ENCODE peak calls at places on chromosome 14, in seven cellular contexts. K is fibroblast of pulmonary artery; G is HFFc6; L is RWPE1; U is progenitor cell of endocrine pancreas; P is mucosa of descending colon; A is CD4-positive, alpha-beta T cell. H is an unnamed sample.

GRCh38 chr14:73662439-73663056 is 17.8 kb downstream of the DNAL1 start:
- DNase-seq in K (peak), G (peak), L (peak), U (no peak), P (no peak), A (no peak), H (no peak)

GRCh38 chr14:101478796-101479410 is 82.4 kb upstream of the DIO3 start:
- DNase-seq in K (no peak), G (no peak), L (no peak), U (no peak), P (no peak), A (no peak), H (no peak)

GRCh38 chr14:94011795-94012194 is 14.3 kb upstream of the OTUB2 start:
- DNase-seq in K (no peak), G (peak), L (peak), U (no peak), P (no peak), A (no peak), H (no peak)

GRCh38 chr14:100187247-100187833 is 27.9 kb upstream of the DEGS2 start:
- DNase-seq in K (no peak), G (no peak), L (no peak), U (no peak), P (peak), A (no peak), H (no peak)

GRCh38 chr14:76666746-76667145 is 94.5 kb upstream of the VASH1 start:
- DNase-seq in K (no peak), G (no peak), L (no peak), U (no peak), P (no peak), A (no peak), H (no peak)

GRCh38 chr14:69696633-69697557 is 70.0 kb upstream of the SRSF5 start:
- DNase-seq in K (peak), G (no peak), L (no peak), U (no peak), P (no peak), A (no peak), H (no peak)

GRCh38 chr14:74945852-74946658 is 9.3 kb downstream of the PGF start:
- DNase-seq in K (peak), G (peak), L (peak), U (peak), P (peak), A (peak), H (no peak)

GRCh38 chr14:34583525-34583924 is 44.0 kb upstream of the EAPP start:
- DNase-seq in K (no peak), G (no peak), L (no peak), U (no peak), P (no peak), A (no peak), H (no peak)

GRCh38 chr14:101200008-101200649 is 296.6 kb upstream of the RTL1 start:
- DNase-seq in K (no peak), G (no peak), L (no peak), U (no peak), P (no peak), A (no peak), H (peak)

GRCh38 chr14:70013269-70013873 is 134.2 kb downstream of the SMOC1 start:
- DNase-seq in K (peak), G (no peak), L (no peak), U (no peak), P (no peak), A (no peak), H (no peak)

GRCh38 chr14:96804821-96805374 is 7.7 kb downstream of the VRK1 start:
- DNase-seq in K (peak), G (no peak), L (no peak), U (no peak), P (no peak), A (no peak), H (no peak)

GRCh38 chr14:65560340-65561027 is 148.0 kb downstream of the FUT8 start:
- DNase-seq in K (no peak), G (no peak), L (no peak), U (no peak), P (no peak), A (no peak), H (no peak)

GRCh38 chr14:51534623-51535022 is 117.1 kb upstream of the FRMD6 start:
- DNase-seq in K (peak), G (peak), L (no peak), U (peak), P (no peak), A (no peak), H (no peak)

GRCh38 chr14:83706555-83706954 is 1823.4 kb upstream of the FLRT2 start:
- DNase-seq in K (no peak), G (no peak), L (no peak), U (no peak), P (no peak), A (no peak), H (no peak)

GRCh38 chr14:64763089-64763782 is 59.0 kb downstream of the PLEKHG3 start:
- DNase-seq in K (no peak), G (no peak), L (no peak), U (no peak), P (no peak), A (no peak), H (peak)

GRCh38 chr14:42642787-42643186 is 1036.1 kb downstream of the LRFN5 start:
- DNase-seq in K (no peak), G (no peak), L (no peak), U (no peak), P (no peak), A (no peak), H (no peak)

GRCh38 chr14:100844082-100844408 is 18.1 kb downstream of the MEG3 start:
- DNase-seq in K (no peak), G (no peak), L (no peak), U (no peak), P (peak), A (no peak), H (peak)

GRCh38 chr14:33362934-33363333 is 424.3 kb downstream of the NPAS3 start:
- DNase-seq in K (no peak), G (no peak), L (no peak), U (no peak), P (no peak), A (no peak), H (no peak)

GRCh38 chr14:87679094-87679493 is 313.9 kb downstream of the GALC start:
- DNase-seq in K (no peak), G (no peak), L (no peak), U (no peak), P (no peak), A (no peak), H (no peak)

GRCh38 chr14:89849931-89850330 is 104.6 kb downstream of the EFCAB11 start:
- DNase-seq in K (peak), G (peak), L (no peak), U (no peak), P (no peak), A (no peak), H (no peak)

DNA sequence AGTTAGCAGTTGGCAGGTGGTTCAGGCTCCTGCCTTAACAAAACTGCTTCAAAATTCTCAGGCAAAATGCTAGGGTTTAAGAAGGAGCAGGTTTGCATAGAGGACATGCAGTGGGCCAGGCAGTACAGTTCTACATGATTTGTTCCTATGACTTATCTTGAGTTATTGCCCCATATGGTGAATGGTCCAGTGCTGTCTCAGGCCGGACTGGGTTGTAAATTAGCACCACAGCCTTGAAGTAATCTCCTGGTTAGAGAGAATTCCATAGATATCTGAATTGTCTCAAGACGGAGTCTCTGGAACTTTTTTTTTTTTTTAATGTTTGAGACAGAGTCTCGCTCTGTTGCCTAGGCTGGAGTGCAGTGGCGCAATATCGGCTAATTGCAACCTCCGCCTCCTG is 11.8 kb upstream of the PRPF39 start:
- DNase-seq in K (no peak), G (no peak), L (no peak), U (no peak), P (no peak), A (no peak), H (no peak)
- TF ChIP-seq CTCF in K (no peak), G (no peak), L (no peak), U (no peak), P (no peak), A (no peak), H (no peak)

DNA sequence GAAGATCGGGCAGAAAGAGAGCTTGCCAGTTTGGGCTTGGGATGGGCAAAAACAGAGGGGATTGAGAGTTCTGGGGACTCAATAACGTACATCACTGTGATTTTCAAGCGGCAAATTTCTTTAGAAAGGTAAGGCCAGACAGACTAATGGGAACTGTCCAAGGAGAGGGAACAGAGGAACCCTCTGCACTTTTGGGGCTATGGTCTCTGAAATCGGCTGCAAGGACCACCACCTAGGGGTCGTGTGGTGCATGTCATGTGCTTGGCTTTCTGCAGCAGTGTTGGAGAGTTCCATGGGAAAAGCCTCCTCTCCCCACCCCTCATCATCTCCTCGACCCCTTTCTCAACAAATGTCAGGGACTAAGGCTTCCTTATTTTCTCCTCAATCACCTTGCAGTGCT is 79.6 kb downstream of the PPM1A start:
- DNase-seq in K (no peak), G (no peak), L (no peak), U (no peak), P (no peak), A (no peak), H (no peak)
- TF ChIP-seq CTCF in K (no peak), G (no peak), L (no peak), U (peak), P (no peak), A (no peak), H (no peak)

DNA sequence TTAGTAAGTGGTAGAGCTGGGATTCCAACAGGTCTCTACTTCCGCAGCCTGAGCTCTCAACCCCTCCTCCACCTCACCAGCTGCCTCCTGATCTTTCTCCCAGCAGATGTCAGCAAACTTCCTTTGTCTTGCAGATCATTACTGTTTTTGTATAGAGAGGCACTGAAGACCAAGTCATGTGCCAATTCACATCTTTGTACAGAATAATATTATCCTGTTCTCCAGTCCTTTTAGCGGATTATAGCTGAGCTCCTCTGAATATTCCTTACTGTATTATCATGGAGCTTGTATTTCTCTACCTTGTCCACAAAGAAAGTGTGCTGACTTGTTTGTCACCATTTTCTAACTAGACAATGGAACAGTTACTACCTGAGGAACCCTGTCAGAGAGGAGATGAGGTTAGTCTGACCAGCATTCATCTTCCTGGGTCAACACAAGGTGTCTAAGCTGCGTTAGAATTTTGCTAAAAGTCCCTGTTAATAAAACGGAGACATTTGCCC is 142.3 kb upstream of the ARHGAP5 start:
- DNase-seq in K (peak), G (peak), L (peak), U (no peak), P (no peak), A (no peak), H (no peak)
- TF ChIP-seq CTCF in K (peak), G (peak), L (no peak), U (peak), P (no peak), A (no peak), H (peak)

GRCh38 chr14:68199465-68200145 is 380.0 kb downstream of the RAD51B start:
- DNase-seq in K (peak), G (no peak), L (no peak), U (no peak), P (no peak), A (no peak), H (no peak)
- TF ChIP-seq CTCF in K (peak), G (no peak), L (no peak), U (no peak), P (no peak), A (no peak), H (no peak)

GRCh38 chr14:103298620-103299019 is 35.4 kb upstream of the EIF5 start:
- DNase-seq in K (no peak), G (no peak), L (no peak), U (no peak), P (no peak), A (no peak), H (no peak)
- TF ChIP-seq CTCF in K (no peak), G (peak), L (no peak), U (no peak), P (no peak), A (no peak), H (peak)

DNA sequence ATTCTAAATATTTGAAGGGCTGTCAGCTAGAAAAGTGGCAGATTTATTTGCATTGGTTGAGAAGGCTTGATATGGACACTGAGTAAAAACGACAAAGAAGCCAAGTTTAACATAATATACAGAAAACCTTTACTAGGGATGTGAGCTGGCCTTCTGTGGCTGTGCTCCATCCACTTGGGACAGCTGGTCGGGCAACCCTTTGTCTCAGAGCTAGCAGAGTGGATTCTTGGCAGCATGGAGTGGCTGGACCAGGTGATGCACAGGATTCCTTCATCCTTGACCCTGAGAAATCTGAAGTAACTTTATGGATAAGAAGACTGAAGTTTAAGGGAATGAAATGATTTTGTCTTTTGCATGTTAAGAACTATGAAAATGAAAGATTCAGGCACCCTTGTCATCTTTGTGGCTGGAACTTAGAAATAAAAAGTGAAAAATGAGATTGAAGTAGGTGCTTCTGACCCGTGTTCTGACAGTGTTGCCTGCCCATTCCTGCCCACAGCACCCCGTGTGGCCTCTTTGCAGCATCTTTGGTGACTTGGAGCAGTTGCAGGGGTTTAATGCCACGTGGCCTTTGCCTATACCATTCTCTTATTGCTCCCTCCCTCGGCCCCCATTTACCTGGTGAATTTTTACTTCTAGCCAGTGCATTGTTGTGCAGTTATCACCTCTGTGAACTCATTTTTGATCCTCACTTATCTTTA is 32.6 kb downstream of the PELI2 start:
- DNase-seq in K (no peak), G (no peak), L (no peak), U (no peak), P (no peak), A (no peak), H (no peak)
- TF ChIP-seq CTCF in K (no peak), G (no peak), L (no peak), U (no peak), P (no peak), A (no peak), H (no peak)